ENCODE peak calls at places on chromosome 4, in seven cellular contexts. F is heart right ventricle, P is suprapubic skin, A is adrenal gland, X is heart left ventricle, W is neural progenitor cell, E is spleen. U is an unnamed sample.

GRCh38 chr4:143389543-143390195 is 53.0 kb downstream of the GAB1 start:
- DNase-seq in F (no peak), P (no peak), A (no peak), X (no peak), W (no peak), E (no peak), U (no peak)

GRCh38 chr4:61511716-61512488 is 311.8 kb downstream of the ADGRL3 start:
- DNase-seq in F (no peak), P (no peak), A (no peak), X (no peak), W (no peak), E (no peak), U (no peak)

GRCh38 chr4:20543131-20543530 is 157.1 kb upstream of the PACRGL start:
- DNase-seq in F (no peak), P (no peak), A (no peak), X (no peak), W (no peak), E (no peak), U (no peak)

GRCh38 chr4:156781852-156782251 is 189.7 kb downstream of the PDGFC start:
- DNase-seq in F (no peak), P (no peak), A (no peak), X (no peak), W (no peak), E (no peak), U (no peak)

GRCh38 chr4:17911608-17912007 is 100.8 kb downstream of the NCAPG start:
- DNase-seq in F (no peak), P (no peak), A (no peak), X (no peak), W (no peak), E (no peak), U (no peak)

GRCh38 chr4:179626687-179627086 is 2184.4 kb upstream of the AGA start:
- DNase-seq in F (no peak), P (no peak), A (no peak), X (no peak), W (peak), E (no peak), U (no peak)

GRCh38 chr4:178086324-178086723 is 644.1 kb upstream of the AGA start:
- DNase-seq in F (no peak), P (no peak), A (no peak), X (no peak), W (peak), E (no peak), U (no peak)

GRCh38 chr4:107276052-107276451 is 239.9 kb upstream of the DKK2 start:
- DNase-seq in F (no peak), P (no peak), A (no peak), X (no peak), W (no peak), E (no peak), U (no peak)

GRCh38 chr4:140100771-140101170 is 53.2 kb downstream of the MAML3 start:
- DNase-seq in F (no peak), P (no peak), A (no peak), X (no peak), W (no peak), E (no peak), U (no peak)

GRCh38 chr4:99811850-99812249 is 4.8 kb upstream of the DAPP1 start:
- DNase-seq in F (peak), P (no peak), A (no peak), X (no peak), W (peak), E (no peak), U (no peak)

GRCh38 chr4:56078866-56079265 is 130.1 kb downstream of the CEP135 start:
- DNase-seq in F (no peak), P (no peak), A (no peak), X (no peak), W (no peak), E (no peak), U (no peak)

GRCh38 chr4:189802884-189803283 is 137.8 kb upstream of the FRG1 start:
- DNase-seq in F (no peak), P (no peak), A (no peak), X (no peak), W (peak), E (no peak), U (no peak)
- TF ChIP-seq CTCF in F (no peak), P (no peak), A (no peak), X (no peak), W (peak), E (no peak), U (no peak)

DNA sequence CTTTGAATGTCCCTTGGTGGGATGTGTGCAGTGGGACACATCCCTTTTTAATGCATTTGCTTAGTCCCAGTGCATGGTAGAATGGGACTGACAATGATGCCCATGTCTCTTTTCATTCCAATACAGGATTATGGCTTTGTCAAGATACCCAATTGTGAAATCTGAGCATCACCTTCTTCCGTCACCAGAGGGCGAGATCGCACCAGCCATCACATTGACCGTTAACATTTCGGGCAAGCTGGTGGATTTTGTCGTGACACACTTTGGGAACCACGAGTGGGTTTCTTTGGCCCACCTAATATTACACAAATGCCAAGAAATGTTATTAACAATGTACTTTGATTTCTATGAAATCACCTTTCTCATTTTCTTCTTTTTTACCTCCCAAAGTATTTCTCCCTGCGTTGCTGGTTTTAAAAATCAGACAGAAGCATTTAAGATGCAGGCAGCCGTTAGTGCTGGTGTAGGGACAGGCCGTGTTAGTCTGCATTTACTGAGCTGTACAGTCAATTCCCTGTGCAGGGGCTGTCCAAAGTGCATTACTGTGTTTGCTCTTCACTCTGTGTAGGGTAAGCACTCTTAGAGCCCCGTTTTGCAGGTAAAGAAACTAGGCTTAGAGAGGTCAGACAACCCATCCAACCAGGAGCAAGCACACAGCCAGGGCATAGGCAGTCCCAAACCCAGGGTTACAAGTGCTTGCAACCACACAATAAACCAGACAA is 46.5 kb downstream of the CWH43 start:
- DNase-seq in F (no peak), P (no peak), A (peak), X (no peak), W (no peak), E (no peak), U (no peak)
- TF ChIP-seq CTCF in F (peak), P (no peak), A (peak), X (peak), W (peak), E (no peak), U (no peak)

GRCh38 chr4:48290146-48290772 is 20.6 kb upstream of the TEC start:
- DNase-seq in F (no peak), P (no peak), A (peak), X (no peak), W (peak), E (no peak), U (no peak)
- TF ChIP-seq CTCF in F (peak), P (peak), A (peak), X (peak), W (peak), E (no peak), U (no peak)

DNA sequence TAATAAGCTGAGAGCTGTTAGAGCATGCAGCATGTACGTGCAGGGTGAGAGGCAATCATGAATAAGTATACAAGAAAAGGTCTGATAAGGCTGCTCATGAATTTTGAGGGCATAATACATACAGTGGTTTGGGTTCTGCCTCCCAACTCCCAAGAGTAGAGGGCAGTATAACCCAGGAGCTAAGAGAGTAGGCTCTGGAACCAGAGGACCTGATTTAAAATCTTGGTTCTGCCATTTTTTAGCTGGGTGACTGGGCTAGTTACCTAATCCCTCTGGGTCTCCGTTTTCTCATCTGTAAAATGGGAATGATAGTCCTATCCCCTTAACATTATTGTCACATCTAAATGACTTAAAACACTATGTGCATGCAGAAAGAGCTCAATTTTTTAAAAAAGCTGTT is 85.3 kb downstream of the LNX1 start:
- DNase-seq in F (no peak), P (no peak), A (no peak), X (no peak), W (no peak), E (no peak), U (no peak)
- TF ChIP-seq CTCF in F (peak), P (no peak), A (no peak), X (no peak), W (no peak), E (no peak), U (no peak)

GRCh38 chr4:42411803-42412202 is 14.5 kb downstream of the SHISA3 start:
- DNase-seq in F (no peak), P (no peak), A (no peak), X (no peak), W (no peak), E (no peak), U (no peak)
- TF ChIP-seq CTCF in F (no peak), P (no peak), A (no peak), X (no peak), W (no peak), E (no peak), U (no peak)

DNA sequence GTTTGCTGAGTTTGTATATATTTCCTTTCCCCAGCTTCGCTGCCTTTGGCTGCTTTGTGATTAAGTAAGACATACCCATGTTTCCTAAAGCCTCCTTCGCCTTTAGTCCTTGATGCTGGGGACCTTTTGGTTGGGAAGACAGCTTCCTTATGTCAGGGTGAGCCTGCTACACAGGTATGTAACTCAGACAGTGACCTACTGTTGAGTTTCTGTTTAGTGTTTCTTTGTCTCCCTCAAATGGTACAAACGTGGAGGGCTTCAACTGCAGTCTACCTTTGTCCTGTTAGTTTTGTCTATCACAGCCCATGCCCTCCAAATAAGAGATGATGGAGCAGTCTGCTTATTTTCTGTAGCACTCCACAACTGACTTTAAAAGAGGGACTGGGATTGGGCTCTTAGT is 59.5 kb downstream of the TET2 start:
- DNase-seq in F (no peak), P (no peak), A (no peak), X (no peak), W (peak), E (no peak), U (no peak)
- TF ChIP-seq CTCF in F (no peak), P (no peak), A (no peak), X (no peak), W (no peak), E (no peak), U (no peak)

GRCh38 chr4:101187837-101188236 is 159.5 kb downstream of the PPP3CA start:
- DNase-seq in F (no peak), P (no peak), A (no peak), X (no peak), W (no peak), E (no peak), U (no peak)
- TF ChIP-seq CTCF in F (peak), P (no peak), A (peak), X (peak), W (no peak), E (no peak), U (no peak)

GRCh38 chr4:15963001-15963451 is at the start of gene FGFBP2:
- DNase-seq in F (peak), P (no peak), A (peak), X (peak), W (peak), E (peak), U (no peak)
- TF ChIP-seq CTCF in F (peak), P (peak), A (no peak), X (peak), W (peak), E (no peak), U (no peak)